ENCODE peak calls at places on chromosome 12, in four cellular contexts. Z is posterior vena cava, Q is Kasumi-1, K is GM12891. B is an unnamed sample.

GRCh38 chr12:118052324-118053070 is 8.5 kb downstream of the WSB2 start:
- DNase-seq in Z (peak), Q (no peak), K (no peak), B (peak)

GRCh38 chr12:5379737-5380496 is 52.0 kb upstream of the NTF3 start:
- DNase-seq in Z (no peak), Q (no peak), K (no peak), B (no peak)

GRCh38 chr12:59650594-59651229 is 54.9 kb downstream of the SLC16A7 start:
- DNase-seq in Z (no peak), Q (no peak), K (no peak), B (no peak)

GRCh38 chr12:5432011-5432400 is at the start of gene NTF3:
- DNase-seq in Z (no peak), Q (no peak), K (no peak), B (peak)

GRCh38 chr12:111578276-111578970 is 20.7 kb downstream of the ATXN2 start:
- DNase-seq in Z (no peak), Q (peak), K (no peak), B (peak)

GRCh38 chr12:119259483-119259882 is 75.0 kb upstream of the CCDC60 start:
- DNase-seq in Z (no peak), Q (no peak), K (no peak), B (no peak)

GRCh38 chr12:50542448-50542847 is 37.7 kb downstream of the DIP2B start:
- DNase-seq in Z (no peak), Q (no peak), K (no peak), B (peak)

GRCh38 chr12:54074308-54074707 is 20.7 kb downstream of the HOXC4 start:
- DNase-seq in Z (no peak), Q (no peak), K (no peak), B (no peak)

GRCh38 chr12:5123921-5124320 is 80.2 kb downstream of the KCNA5 start:
- DNase-seq in Z (no peak), Q (no peak), K (no peak), B (peak)

GRCh38 chr12:39505025-39505424 is 62.1 kb upstream of the KIF21A start:
- DNase-seq in Z (no peak), Q (no peak), K (no peak), B (no peak)

GRCh38 chr12:93908846-93909592 is 231.8 kb downstream of the CRADD start:
- DNase-seq in Z (no peak), Q (no peak), K (no peak), B (peak)

GRCh38 chr12:39235990-39236767 is 206.7 kb downstream of the KIF21A start:
- DNase-seq in Z (no peak), Q (no peak), K (no peak), B (peak)

GRCh38 chr12:103538397-103538796 is 42.6 kb upstream of the C12orf42 start:
- DNase-seq in Z (no peak), Q (no peak), K (no peak), B (peak)

GRCh38 chr12:5085896-5086295 is 42.2 kb downstream of the KCNA5 start:
- DNase-seq in Z (no peak), Q (no peak), K (no peak), B (peak)

GRCh38 chr12:112020947-112021457 is 7.8 kb downstream of the ERP29 start:
- DNase-seq in Z (no peak), Q (no peak), K (no peak), B (no peak)

GRCh38 chr12:109927622-109928021 is 27.5 kb downstream of the TCHP start:
- DNase-seq in Z (peak), Q (peak), K (peak), B (peak)

GRCh38 chr12:21552983-21553673 is 27.0 kb downstream of the SPX start:
- DNase-seq in Z (no peak), Q (no peak), K (no peak), B (no peak)

GRCh38 chr12:9776795-9777194 is 16.1 kb upstream of the CD69 start:
- DNase-seq in Z (no peak), Q (no peak), K (no peak), B (no peak)

GRCh38 chr12:70258605-70259403 is 15.6 kb downstream of the CNOT2 start:
- DNase-seq in Z (peak), Q (no peak), K (no peak), B (no peak)

GRCh38 chr12:28021704-28022103 is 49.2 kb upstream of the PTHLH start:
- DNase-seq in Z (no peak), Q (no peak), K (no peak), B (no peak)

GRCh38 chr12:55795950-55796349 is 21.6 kb downstream of the SARNP start:
- DNase-seq in Z (no peak), Q (no peak), K (no peak), B (no peak)

GRCh38 chr12:57089259-57090245 is 638 bp downstream of the NAB2 start:
- DNase-seq in Z (peak), Q (peak), K (no peak), B (peak)

GRCh38 chr12:52798003-52798670 is 2.2 kb upstream of the KRT3 start:
- DNase-seq in Z (no peak), Q (no peak), K (no peak), B (peak)

B was measured in GM23248.